ENCODE peak calls at places on chromosomes 13 and 19, in six cellular contexts. A, G, O, K, D and F are unnamed samples.

GRCh38 chr19:38949580-38950367 is 19.0 kb downstream of the MRPS12 start:
- DNase-seq in A (peak; percentile 82), G (peak; percentile 89), O (peak; percentile 84), K (peak; percentile 90), D (peak; percentile 78), F (peak; percentile 52)

GRCh38 chr13:30607908-30608307 is 9.8 kb upstream of the USPL1 start:
- DNase-seq in A (no peak), G (no peak), O (no peak), K (no peak), D (no peak), F (no peak)

GRCh38 chr19:58330458-58330857 is 3.7 kb downstream of the ZSCAN22 start:
- DNase-seq in A (no peak), G (no peak), O (no peak), K (no peak), D (no peak), F (no peak)

GRCh38 chr13:20426766-20427448 is 98.8 kb downstream of the CRYL1 start:
- DNase-seq in A (no peak), G (no peak), O (no peak), K (no peak), D (no peak), F (no peak)

GRCh38 chr19:17302391-17303166 is 646 bp downstream of the ABHD8 start:
- DNase-seq in A (no peak), G (no peak), O (no peak), K (no peak), D (peak; percentile 51), F (no peak)

GRCh38 chr13:109764474-109765292 is 21.7 kb downstream of the IRS2 start:
- DNase-seq in A (no peak), G (no peak), O (no peak), K (no peak), D (no peak), F (no peak)

GRCh38 chr13:35086667-35087066 is 144.6 kb downstream of the NBEA start:
- DNase-seq in A (no peak), G (no peak), O (no peak), K (no peak), D (no peak), F (no peak)

GRCh38 chr13:99600318-99600717 is 99.0 kb downstream of the TM9SF2 start:
- DNase-seq in A (no peak), G (peak; percentile 37), O (no peak), K (no peak), D (no peak), F (no peak)

GRCh38 chr19:17616961-17617806 is 61.7 kb downstream of the COLGALT1 start:
- DNase-seq in A (no peak), G (no peak), O (no peak), K (no peak), D (no peak), F (no peak)

GRCh38 chr19:14449321-14449720 is 16.2 kb downstream of the PKN1 start:
- DNase-seq in A (no peak), G (no peak), O (no peak), K (no peak), D (no peak), F (no peak)

GRCh38 chr13:77820431-77821149 is 98.0 kb downstream of the EDNRB start:
- DNase-seq in A (no peak), G (no peak), O (no peak), K (no peak), D (no peak), F (no peak)

GRCh38 chr13:27016871-27017270 is 154.7 kb downstream of the USP12 start:
- DNase-seq in A (peak; percentile 31), G (no peak), O (no peak), K (no peak), D (no peak), F (no peak)

GRCh38 chr13:20832861-20833260 is 59.1 kb upstream of the EEF1AKMT1 start:
- DNase-seq in A (no peak), G (no peak), O (no peak), K (no peak), D (no peak), F (no peak)

GRCh38 chr19:50203281-50204080 is at the start of gene MYH14:
- DNase-seq in A (peak; percentile 93), G (peak; percentile 98), O (peak; percentile 95), K (no peak), D (peak; percentile 30), F (peak; percentile 51)

GRCh38 chr13:114144606-114145244 is 12.3 kb upstream of the RASA3 start:
- DNase-seq in A (no peak), G (no peak), O (no peak), K (no peak), D (no peak), F (no peak)

GRCh38 chr19:28008695-28009094 is 1204.3 kb downstream of the UQCRFS1 start:
- DNase-seq in A (no peak), G (no peak), O (no peak), K (no peak), D (no peak), F (no peak)

GRCh38 chr13:62747152-62747551 is 1331.5 kb upstream of the PCDH20 start:
- DNase-seq in A (no peak), G (no peak), O (no peak), K (no peak), D (no peak), F (no peak)

GRCh38 chr13:52652980-52653303 is 306 bp downstream of the SUGT1 start:
- DNase-seq in A (no peak), G (no peak), O (no peak), K (no peak), D (no peak), F (peak; percentile 4)

GRCh38 chr19:33720691-33721682 is 75.7 kb upstream of the KCTD15 start:
- DNase-seq in A (no peak), G (no peak), O (no peak), K (no peak), D (no peak), F (no peak)

GRCh38 chr19:24033962-24034342 is 53.0 kb upstream of the ZNF254 start:
- DNase-seq in A (peak; percentile 68), G (peak; percentile 69), O (peak; percentile 35), K (no peak), D (peak; percentile 28), F (peak; percentile 16)

GRCh38 chr13:27915301-27916207 is 4.2 kb upstream of the PDX1 start:
- DNase-seq in A (no peak), G (no peak), O (no peak), K (no peak), D (no peak), F (no peak)

GRCh38 chr19:48004236-48004635 is 9.8 kb downstream of the ELSPBP1 start:
- DNase-seq in A (no peak), G (no peak), O (no peak), K (no peak), D (no peak), F (no peak)

GRCh38 chr19:48010932-48011758 is 16.7 kb downstream of the ELSPBP1 start:
- DNase-seq in A (no peak), G (no peak), O (no peak), K (no peak), D (no peak), F (no peak)

GRCh38 chr19:48000846-48001245 is 6.4 kb downstream of the ELSPBP1 start:
- DNase-seq in A (no peak), G (no peak), O (no peak), K (no peak), D (no peak), F (no peak)

DNA sequence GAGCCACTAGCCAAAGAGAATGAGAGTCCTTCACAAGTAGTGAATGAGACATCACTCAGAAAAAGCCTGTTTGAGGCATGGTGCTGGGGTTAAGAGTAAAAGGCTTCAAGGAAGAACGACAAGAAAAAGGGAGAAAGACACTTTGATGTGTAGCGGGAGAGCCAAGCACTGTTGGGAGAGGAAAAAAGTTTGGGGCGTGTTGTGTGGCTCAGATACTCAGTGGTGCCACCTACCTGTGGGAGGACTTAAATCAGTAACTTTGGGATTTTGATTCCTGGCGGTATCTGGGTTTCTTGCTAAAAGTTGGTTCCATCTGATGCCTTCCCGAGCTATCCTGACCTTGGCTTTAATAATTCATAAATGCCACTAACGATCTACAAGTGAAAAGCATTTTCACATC is 12.3 kb downstream of the ELSPBP1 start:
- DNase-seq in A (no peak), G (no peak), O (no peak), K (no peak), D (no peak), F (no peak)
- TF ChIP-seq CTCF in A (no peak), G (no peak), O (no peak), K (no peak), D (no peak), F (no peak)

GRCh38 chr13:38662362-38662761 is 24.5 kb upstream of the FREM2 start:
- DNase-seq in A (no peak), G (peak; percentile 56), O (no peak), K (no peak), D (no peak), F (no peak)
- H3K27ac ChIP-seq in A (no peak overlapping the region), G (no peak overlapping the region), O (no peak overlapping the region), K (no peak overlapping the region), D (no peak overlapping the region), F (no peak overlapping the region)

GRCh38 chr19:30896551-30896950 is 452.7 kb downstream of the TSHZ3 start:
- DNase-seq in A (no peak), G (peak; percentile 92), O (no peak), K (peak; percentile 1), D (no peak), F (no peak)
- H3K4me3 ChIP-seq in A (no peak overlapping the region), G (no peak overlapping the region), O (no peak overlapping the region), K (no peak overlapping the region), D (no peak overlapping the region), F (no peak overlapping the region)

DNA sequence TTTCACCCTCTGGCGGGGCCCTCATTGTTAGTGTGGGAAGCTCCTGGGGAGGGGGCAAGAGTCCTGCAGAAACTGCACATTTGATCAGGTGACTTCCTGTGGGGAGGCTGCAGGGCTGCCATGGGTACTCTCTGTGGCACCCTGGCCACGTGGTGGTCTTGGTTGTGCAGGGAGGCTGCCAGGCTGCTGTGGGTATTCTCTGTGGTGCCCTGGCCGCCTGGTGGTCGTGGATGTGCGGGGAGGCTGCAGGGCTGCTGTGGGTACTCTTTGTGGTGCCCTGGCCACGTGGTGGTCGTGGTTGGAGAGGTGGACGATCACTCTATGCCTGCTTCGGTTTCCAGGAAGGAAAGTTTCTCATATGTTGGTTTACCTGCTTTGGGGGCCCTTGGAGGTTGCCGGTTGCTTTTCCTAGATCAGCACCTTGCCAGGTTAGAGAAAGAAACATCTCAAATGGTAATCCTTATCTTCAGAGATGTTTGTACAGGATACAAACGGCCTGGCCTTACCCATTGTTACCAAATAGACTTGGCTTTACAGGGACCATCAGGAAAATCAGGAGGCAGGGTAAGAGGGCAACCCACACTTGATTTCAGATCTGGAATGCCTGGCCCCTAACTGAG is 22.9 kb downstream of the TEX29 start:
- DNase-seq in A (peak; percentile 34), G (no peak), O (no peak), K (no peak), D (no peak), F (no peak)
- TF ChIP-seq CTCF in A (no peak), G (no peak), O (no peak), K (no peak), D (no peak), F (no peak)

GRCh38 chr19:2723747-2724146 is 2.6 kb upstream of the DIRAS1 start:
- DNase-seq in A (no peak), G (no peak), O (no peak), K (no peak), D (no peak), F (no peak)
- H3K27ac ChIP-seq in A (peak overlapping the region; percentile 44), G (no peak overlapping the region), O (no peak overlapping the region), K (no peak overlapping the region), D (peak overlapping the region; percentile 88), F (peak overlapping the region; percentile 59)

DNA sequence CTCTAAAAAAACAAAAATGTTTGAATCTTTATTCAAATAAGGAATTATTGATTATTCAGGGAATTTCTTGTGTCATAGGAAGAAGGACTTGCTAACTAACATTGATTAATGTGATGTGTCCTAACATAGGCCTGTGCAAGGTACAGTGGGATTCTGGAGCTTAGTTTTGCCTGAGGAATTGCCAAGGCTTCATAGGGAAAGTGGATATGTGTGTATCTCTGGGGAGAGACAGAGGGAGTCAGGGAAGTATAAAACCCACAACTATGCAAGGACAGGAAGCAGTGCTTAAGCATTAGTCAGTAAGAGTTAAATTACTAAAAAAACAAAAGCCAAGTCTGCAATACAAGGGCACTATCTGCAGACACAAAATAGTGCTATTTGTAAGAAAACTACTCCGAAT is 59.6 kb downstream of the WDFY2 start:
- DNase-seq in A (no peak), G (no peak), O (no peak), K (no peak), D (no peak), F (no peak)
- H3K4me3 ChIP-seq in A (no peak overlapping the region), G (no peak overlapping the region), O (no peak overlapping the region), K (no peak overlapping the region), D (no peak overlapping the region), F (no peak overlapping the region)